ENCODE peak calls at places on chromosome 14, in eight cellular contexts. R, D, V, W, Y, P, N and T are unnamed samples.

GRCh38 chr14:80004871-80005270 is 206.4 kb downstream of the DIO2 start:
- DNase-seq in P (no peak), Y (no peak), V (no peak), W (no peak), R (no peak), D (no peak), N (no peak), T (no peak)

GRCh38 chr14:92549853-92550244 is 36.3 kb downstream of the RIN3 start:
- DNase-seq in W (no peak), P (peak), R (no peak), V (no peak), D (peak), N (no peak), Y (no peak), T (no peak)

GRCh38 chr14:61526405-61527312 is 168.7 kb upstream of the HIF1A start:
- DNase-seq in P (no peak), N (no peak), R (no peak), V (peak), Y (no peak), W (no peak), D (no peak), T (peak)

GRCh38 chr14:59631237-59631636 is 54.6 kb upstream of the CCDC175 start:
- DNase-seq in D (no peak), P (no peak), Y (peak), R (no peak), N (peak), W (peak), V (no peak), T (no peak)

GRCh38 chr14:104602315-104602932 is 2.1 kb downstream of the TMEM179 start:
- DNase-seq in Y (no peak), W (peak), V (no peak), D (no peak), P (no peak), N (no peak), R (no peak), T (no peak)

GRCh38 chr14:67004521-67004920 is 184.7 kb upstream of the GARIN2 start:
- DNase-seq in W (no peak), N (no peak), R (no peak), P (no peak), D (peak), V (no peak), Y (no peak), T (no peak)

GRCh38 chr14:25042362-25043299 is 7.3 kb downstream of the STXBP6 start:
- DNase-seq in P (peak), W (peak), R (no peak), V (no peak), N (no peak), D (peak), Y (no peak), T (no peak)

GRCh38 chr14:32633214-32633864 is 304.2 kb downstream of the AKAP6 start:
- DNase-seq in R (no peak), V (no peak), W (no peak), Y (no peak), N (no peak), P (no peak), D (no peak), T (no peak)

GRCh38 chr14:105505101-105505500 is 14.1 kb downstream of the TEDC1 start:
- DNase-seq in Y (no peak), N (no peak), D (no peak), R (peak), P (no peak), W (no peak), V (no peak), T (no peak)

GRCh38 chr14:105493921-105494605 is 3.0 kb downstream of the TEDC1 start:
- DNase-seq in R (peak), Y (no peak), V (no peak), N (no peak), P (no peak), D (no peak), W (no peak), T (no peak)

GRCh38 chr14:72741836-72742681 is 151.8 kb downstream of the DPF3 start:
- DNase-seq in P (no peak), R (no peak), V (peak), W (peak), D (peak), N (peak), Y (no peak), T (no peak)

GRCh38 chr14:91893659-91894058 is 26.3 kb upstream of the TC2N start:
- DNase-seq in N (no peak), R (no peak), P (no peak), V (no peak), D (no peak), W (no peak), Y (no peak), T (no peak)

GRCh38 chr14:91300957-91301356 is 56.5 kb upstream of the GPR68 start:
- DNase-seq in R (no peak), N (no peak), P (no peak), Y (no peak), W (no peak), V (no peak), D (peak), T (no peak)

GRCh38 chr14:89219056-89219455 is 198.0 kb downstream of the FOXN3 start:
- DNase-seq in P (no peak), V (no peak), Y (no peak), R (no peak), D (no peak), N (no peak), W (no peak), T (no peak)

GRCh38 chr14:89212386-89213235 is 204.4 kb downstream of the FOXN3 start:
- DNase-seq in R (no peak), D (no peak), W (no peak), P (no peak), Y (no peak), N (no peak), V (no peak), T (no peak)

GRCh38 chr14:89217876-89218275 is 199.2 kb downstream of the FOXN3 start:
- DNase-seq in Y (no peak), D (no peak), R (no peak), V (no peak), N (no peak), W (no peak), P (no peak), T (no peak)

GRCh38 chr14:89215166-89215940 is 201.7 kb downstream of the FOXN3 start:
- DNase-seq in P (no peak), W (no peak), Y (no peak), D (no peak), V (no peak), R (no peak), N (no peak), T (no peak)

DNA sequence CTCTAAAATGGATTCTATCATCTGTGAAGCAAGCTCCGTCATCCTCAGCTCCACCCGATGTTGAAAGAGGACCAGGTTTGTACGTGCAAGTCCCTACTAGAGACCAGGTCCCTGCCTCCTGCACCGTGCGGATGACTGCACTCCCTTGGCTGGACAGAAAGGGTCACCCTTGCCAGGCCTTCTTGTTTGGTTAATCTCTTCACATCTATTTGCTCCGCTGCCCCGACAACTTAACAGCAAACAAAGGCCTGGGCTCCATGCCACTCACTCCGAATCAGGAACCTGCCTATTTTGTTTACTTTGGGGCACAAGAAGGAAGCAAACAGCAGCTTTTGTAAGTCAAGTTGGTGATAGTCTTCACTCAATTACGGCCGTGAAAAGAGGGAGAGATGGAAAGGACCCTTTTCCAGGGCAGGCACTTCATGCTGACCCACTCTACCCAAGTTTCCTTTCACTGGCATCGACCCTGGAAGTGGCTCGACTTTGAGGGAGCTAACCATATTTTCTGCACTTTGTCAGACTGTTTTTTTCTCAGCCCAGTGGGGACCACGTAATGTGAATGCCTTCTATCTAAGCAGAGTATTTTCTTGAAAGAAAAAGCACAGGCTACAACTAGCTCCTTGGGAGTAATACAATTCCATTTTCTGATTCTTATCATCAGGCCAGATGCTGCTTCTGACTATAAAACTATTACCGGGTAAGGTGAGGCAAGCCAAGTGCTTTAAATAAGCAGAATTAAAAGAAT is 202.6 kb downstream of the FOXN3 start:
- DNase-seq in V (peak), R (no peak), P (no peak), D (peak), W (no peak), N (no peak), Y (no peak), T (no peak)
- TF ChIP-seq CTCF in V (no peak), R (no peak), P (no peak), D (no peak), W (no peak), N (no peak), Y (no peak), T (no peak)

GRCh38 chr14:50055461-50056228 is 60.7 kb downstream of the VCPKMT start:
- DNase-seq in P (no peak), V (no peak), W (no peak), Y (peak), R (peak), N (no peak), D (no peak), T (no peak)
- TF ChIP-seq CTCF in P (peak), V (no peak), W (no peak), Y (peak), R (peak), N (no peak), D (peak), T (no peak)

GRCh38 chr14:102541771-102542170 is 32.2 kb upstream of the ANKRD9 start:
- DNase-seq in W (no peak), N (no peak), R (peak), Y (no peak), V (no peak), P (no peak), D (no peak), T (no peak)

GRCh38 chr14:102547067-102547466 is 37.5 kb upstream of the ANKRD9 start:
- DNase-seq in Y (no peak), R (no peak), P (no peak), N (no peak), D (no peak), W (no peak), V (no peak), T (no peak)

GRCh38 chr14:102544745-102545460 is 35.3 kb upstream of the ANKRD9 start:
- DNase-seq in V (peak), P (no peak), N (no peak), W (no peak), Y (no peak), R (peak), D (no peak), T (no peak)

GRCh38 chr14:102544034-102544744 is 34.6 kb upstream of the ANKRD9 start:
- DNase-seq in Y (no peak), D (no peak), P (no peak), N (peak), W (no peak), V (no peak), R (no peak), T (no peak)

DNA sequence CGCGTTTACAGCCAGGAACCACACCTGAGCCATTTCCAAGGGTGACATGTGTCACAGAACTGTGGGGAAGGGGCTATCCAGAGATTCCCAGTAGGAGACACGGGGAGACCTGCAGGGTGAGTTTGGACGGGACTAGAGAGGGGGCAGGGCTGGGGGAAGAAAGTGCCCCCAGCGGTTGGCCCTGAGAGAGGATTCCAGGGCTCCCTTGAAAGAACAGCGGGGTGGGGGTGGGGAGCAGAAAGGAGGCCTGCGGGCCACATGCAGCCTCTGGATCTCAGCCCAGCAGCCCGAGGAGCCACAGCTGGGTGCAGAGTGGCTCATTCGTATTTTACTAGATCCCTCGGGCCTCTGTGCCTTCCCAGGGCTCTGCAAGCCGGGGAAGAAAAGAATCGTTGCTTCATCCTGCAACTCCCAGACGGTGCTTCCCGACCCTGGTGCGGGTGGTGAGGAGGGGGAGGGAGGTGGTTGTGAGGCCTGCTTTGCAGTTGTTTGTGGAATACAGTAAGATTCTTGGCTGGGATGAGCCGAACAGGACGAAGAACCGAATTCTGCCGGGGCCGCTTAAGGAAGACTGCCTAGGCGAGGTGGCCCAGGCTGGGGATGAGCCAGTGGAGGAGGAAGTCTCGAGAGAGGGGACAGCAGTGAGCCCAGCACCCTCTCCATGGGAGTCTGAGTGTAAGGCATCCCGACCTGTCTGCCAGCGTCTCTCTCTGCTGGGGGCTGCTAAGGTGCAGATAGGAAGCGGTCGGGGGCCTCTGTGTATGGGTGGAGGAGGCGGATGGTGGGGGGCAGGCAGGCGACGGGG is 36.1 kb upstream of the ANKRD9 start:
- DNase-seq in D (no peak), P (peak), W (peak), R (peak), N (no peak), V (no peak), Y (no peak), T (no peak)
- TF ChIP-seq CTCF in D (no peak), P (no peak), W (no peak), R (no peak), N (no peak), V (no peak), Y (no peak), T (no peak)

GRCh38 chr14:68363401-68363800 is 429.5 kb downstream of the ZFP36L1 start:
- DNase-seq in D (no peak), Y (peak), R (no peak), P (no peak), V (no peak), N (peak), W (peak), T (no peak)
- TF ChIP-seq CTCF in D (no peak), Y (peak), R (no peak), P (no peak), V (no peak), N (peak), W (peak), T (no peak)

GRCh38 chr14:88437659-88438058 is 52.2 kb downstream of the SPATA7 start:
- DNase-seq in P (no peak), R (no peak), V (no peak), D (no peak), W (no peak), Y (no peak), N (no peak), T (no peak)
- TF ChIP-seq CTCF in P (peak), R (no peak), V (no peak), D (peak), W (no peak), Y (peak), N (no peak), T (no peak)

DNA sequence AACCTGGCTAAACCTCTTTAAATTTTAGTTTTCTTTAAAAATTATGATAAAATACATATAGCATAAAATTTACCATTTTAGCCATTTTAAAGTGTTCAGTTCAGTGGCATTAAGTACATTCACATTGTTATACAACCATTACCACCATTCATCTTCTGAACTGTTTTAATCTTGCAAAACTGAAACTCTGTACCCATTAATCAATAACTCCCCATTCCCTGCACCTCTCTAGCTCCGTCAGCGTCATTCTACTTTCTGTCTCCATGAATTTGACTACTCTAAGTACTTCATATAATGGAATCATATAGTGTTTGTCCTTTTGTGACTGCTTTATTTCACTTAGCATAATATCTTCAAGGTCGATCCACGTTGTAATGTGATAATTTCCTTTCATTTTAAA is 75.8 kb upstream of the DDHD1 start:
- DNase-seq in D (no peak), W (no peak), V (no peak), R (no peak), P (no peak), Y (no peak), N (no peak), T (no peak)
- TF ChIP-seq CTCF in D (no peak), W (no peak), V (no peak), R (no peak), P (no peak), Y (no peak), N (no peak), T (no peak)

GRCh38 chr14:97251423-97252155 is 454.4 kb downstream of the VRK1 start:
- DNase-seq in V (no peak), P (no peak), N (no peak), R (no peak), D (peak), Y (no peak), W (peak), T (no peak)

GRCh38 chr14:97246648-97247047 is 449.5 kb downstream of the VRK1 start:
- DNase-seq in R (no peak), N (no peak), W (no peak), D (no peak), V (no peak), Y (no peak), P (no peak), T (no peak)

GRCh38 chr14:97253756-97254155 is 456.6 kb downstream of the VRK1 start:
- DNase-seq in Y (no peak), R (no peak), D (no peak), N (no peak), P (no peak), V (no peak), W (no peak), T (no peak)

GRCh38 chr14:97248973-97249372 is 451.8 kb downstream of the VRK1 start:
- DNase-seq in D (no peak), V (no peak), N (no peak), P (no peak), Y (no peak), W (no peak), R (no peak), T (no peak)

GRCh38 chr14:97250925-97251324 is 453.7 kb downstream of the VRK1 start:
- DNase-seq in W (no peak), P (no peak), V (no peak), N (no peak), D (no peak), R (no peak), Y (no peak), T (no peak)
- TF ChIP-seq CTCF in W (no peak), P (no peak), V (no peak), N (no peak), D (no peak), R (no peak), Y (no peak), T (no peak)

DNA sequence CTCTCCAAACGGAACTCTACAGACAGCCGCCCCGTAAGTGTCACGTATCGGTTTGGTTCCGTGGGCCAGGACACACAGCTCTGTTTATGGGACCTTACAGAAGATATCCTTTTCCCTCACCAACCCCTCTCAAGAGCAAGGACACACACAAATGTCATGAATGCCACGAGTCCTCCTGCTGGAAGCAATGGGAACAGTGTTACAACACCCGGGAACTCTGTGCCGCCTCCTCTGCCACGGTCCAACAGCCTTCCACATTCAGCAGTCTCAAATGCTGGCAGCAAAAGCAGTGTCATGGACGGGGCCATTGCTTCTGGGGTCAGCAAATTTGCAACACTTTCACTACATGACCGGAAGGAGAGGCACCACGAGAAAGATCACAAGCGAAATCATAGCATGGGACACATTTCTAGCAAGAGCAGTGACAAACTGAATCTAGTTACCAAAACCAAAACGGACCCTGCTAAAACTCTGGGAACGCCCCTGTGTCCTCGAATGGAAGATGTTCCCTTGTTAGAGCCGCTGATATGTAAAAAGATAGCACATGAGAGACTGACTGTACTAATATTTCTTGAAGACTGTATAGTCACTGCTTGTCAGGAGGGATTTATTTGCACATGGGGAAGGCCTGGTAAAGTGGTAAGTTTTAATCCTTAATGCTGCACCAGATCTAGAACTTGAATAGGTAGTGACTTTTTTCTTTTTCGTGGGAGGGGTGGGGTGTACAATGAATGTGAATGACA is 69.7 kb downstream of the WDR20 start:
- DNase-seq in Y (no peak), V (no peak), D (no peak), W (no peak), N (peak), P (peak), R (no peak), T (no peak)
- TF ChIP-seq CTCF in Y (no peak), V (no peak), D (peak), W (no peak), N (peak), P (peak), R (no peak), T (no peak)

GRCh38 chr14:44658389-44658696 is 151.3 kb upstream of the FSCB start:
- DNase-seq in R (no peak), D (no peak), P (no peak), V (no peak), W (no peak), Y (no peak), N (no peak), T (no peak)

GRCh38 chr14:44662250-44662891 is 155.3 kb upstream of the FSCB start:
- DNase-seq in R (no peak), Y (no peak), W (no peak), V (no peak), D (no peak), N (no peak), P (no peak), T (no peak)

GRCh38 chr14:44657153-44657552 is 150.1 kb upstream of the FSCB start:
- DNase-seq in N (no peak), R (no peak), V (no peak), Y (no peak), D (no peak), W (no peak), P (no peak), T (no peak)

GRCh38 chr14:44652640-44653039 is 145.6 kb upstream of the FSCB start:
- DNase-seq in R (no peak), N (no peak), W (no peak), D (no peak), Y (no peak), V (no peak), P (no peak), T (no peak)

GRCh38 chr14:44657688-44658388 is 150.8 kb upstream of the FSCB start:
- DNase-seq in P (peak), N (no peak), R (no peak), D (peak), W (peak), V (no peak), Y (no peak), T (no peak)
- TF ChIP-seq CTCF in P (no peak), N (peak), R (no peak), D (peak), W (no peak), V (no peak), Y (peak), T (no peak)

GRCh38 chr14:65103150-65103760 is 938 bp upstream of the MAX start:
- DNase-seq in Y (peak), W (no peak), N (no peak), V (no peak), P (peak), D (peak), R (no peak), T (no peak)
- TF ChIP-seq CTCF in Y (peak), W (no peak), N (no peak), V (no peak), P (peak), D (no peak), R (no peak), T (no peak)